ENCODE peak calls at places on chromosomes 16 and 17, in six cellular contexts. G, U, X, I, V and O are unnamed samples.

GRCh38 chr17:18859256-18859655 is 1.3 kb downstream of the PRPSAP2 start:
- DNase-seq in G (peak), U (no peak), X (no peak), I (peak), V (no peak), O (no peak)

GRCh38 chr17:58082341-58082869 is 814 bp upstream of the DYNLL2 start:
- DNase-seq in G (no peak), U (no peak), X (no peak), I (no peak), V (no peak), O (no peak)

GRCh38 chr17:3905017-3905486 is 11.2 kb downstream of the P2RX1 start:
- DNase-seq in G (no peak), U (no peak), X (peak), I (no peak), V (no peak), O (no peak)

GRCh38 chr16:77918792-77919707 is 103.3 kb upstream of the CLEC3A start:
- DNase-seq in G (no peak), U (no peak), X (no peak), I (no peak), V (no peak), O (no peak)

GRCh38 chr17:48137658-48138057 is 30.1 kb downstream of the SNX11 start:
- DNase-seq in G (no peak), U (no peak), X (no peak), I (no peak), V (no peak), O (no peak)

GRCh38 chr17:48002920-48003685 is 32.2 kb downstream of the CDK5RAP3 start:
- DNase-seq in G (no peak), U (no peak), X (no peak), I (no peak), V (no peak), O (no peak)

GRCh38 chr16:27564226-27564625 is 14.3 kb downstream of the KATNIP start:
- DNase-seq in G (no peak), U (no peak), X (no peak), I (no peak), V (no peak), O (no peak)

GRCh38 chr17:60314423-60314822 is 77.5 kb downstream of the USP32 start:
- DNase-seq in G (no peak), U (no peak), X (no peak), I (no peak), V (no peak), O (no peak)

GRCh38 chr17:40936976-40937375 is 470 bp downstream of the KRT23 start:
- DNase-seq in G (no peak), U (no peak), X (no peak), I (no peak), V (no peak), O (no peak)

GRCh38 chr16:16127469-16128116 is 95.7 kb downstream of the ABCC6 start:
- DNase-seq in G (peak), U (peak), X (peak), I (peak), V (peak), O (peak)

GRCh38 chr17:47999612-48000011 is 28.7 kb downstream of the CDK5RAP3 start:
- DNase-seq in G (no peak), U (no peak), X (no peak), I (peak), V (no peak), O (no peak)

GRCh38 chr16:3625911-3626732 is 14.7 kb upstream of the SLX4 start:
- DNase-seq in G (peak), U (no peak), X (no peak), I (no peak), V (no peak), O (no peak)

GRCh38 chr16:69564845-69565610 is 738 bp upstream of the NFAT5 start:
- DNase-seq in G (no peak), U (no peak), X (no peak), I (no peak), V (no peak), O (no peak)

GRCh38 chr16:1048442-1049112 is 24.0 kb upstream of the SSTR5 start:
- DNase-seq in G (no peak), U (peak), X (no peak), I (peak), V (no peak), O (no peak)

GRCh38 chr16:67336111-67336510 is 9.5 kb downstream of the LRRC36 start:
- DNase-seq in G (no peak), U (no peak), X (no peak), I (no peak), V (no peak), O (no peak)

GRCh38 chr16:30896890-30897730 is 696 bp downstream of the CTF1 start:
- DNase-seq in G (peak), U (peak), X (peak), I (peak), V (peak), O (peak)

GRCh38 chr17:77410470-77410869 is 269.7 kb downstream of the SEC14L1 start:
- DNase-seq in G (no peak), U (no peak), X (no peak), I (no peak), V (no peak), O (no peak)

GRCh38 chr17:55418369-55419268 is 3.0 kb downstream of the MMD start:
- DNase-seq in G (no peak), U (no peak), X (no peak), I (no peak), V (no peak), O (no peak)

GRCh38 chr17:30068465-30068864 is 48.2 kb upstream of the NSRP1 start:
- DNase-seq in G (no peak), U (no peak), X (no peak), I (no peak), V (no peak), O (no peak)

GRCh38 chr17:18314059-18314730 is 599 bp downstream of the TOP3A start:
- DNase-seq in G (no peak), U (no peak), X (no peak), I (no peak), V (peak), O (no peak)

GRCh38 chr16:1763521-1764511 is 7.5 kb downstream of the NME3 start:
- DNase-seq in G (no peak), U (no peak), X (no peak), I (no peak), V (no peak), O (no peak)

GRCh38 chr17:48100591-48101011 is 677 bp downstream of the CBX1 start:
- DNase-seq in G (peak), U (peak), X (no peak), I (peak), V (peak), O (peak)

GRCh38 chr16:12339686-12340085 is 363.2 kb downstream of the SNX29 start:
- DNase-seq in G (no peak), U (no peak), X (no peak), I (peak), V (no peak), O (no peak)

GRCh38 chr16:81645925-81646324 is 133.2 kb upstream of the PLCG2 start:
- DNase-seq in G (no peak), U (no peak), X (no peak), I (no peak), V (no peak), O (no peak)

GRCh38 chr17:13437966-13438779 is 163.6 kb downstream of the HS3ST3A1 start:
- DNase-seq in G (no peak), U (no peak), X (no peak), I (peak), V (no peak), O (no peak)

GRCh38 chr17:9273334-9274118 is 252.2 kb downstream of the NTN1 start:
- DNase-seq in G (no peak), U (peak), X (no peak), I (peak), V (no peak), O (no peak)

GRCh38 chr17:40283662-40284061 is 4.0 kb upstream of the CDC6 start:
- DNase-seq in G (no peak), U (no peak), X (no peak), I (peak), V (peak), O (no peak)

GRCh38 chr16:47777191-47777590 is 316.1 kb downstream of the PHKB start:
- DNase-seq in G (no peak), U (no peak), X (no peak), I (peak), V (peak), O (no peak)

GRCh38 chr17:8173056-8173870 is 2.9 kb downstream of the TMEM107 start:
- DNase-seq in G (peak), U (peak), X (peak), I (peak), V (peak), O (no peak)

GRCh38 chr17:3002538-3003301 is 60.7 kb downstream of the OR1D5 start:
- DNase-seq in G (no peak), U (no peak), X (peak), I (no peak), V (no peak), O (no peak)

GRCh38 chr17:73749337-73749807 is 105.1 kb upstream of the SDK2 start:
- DNase-seq in G (no peak), U (no peak), X (no peak), I (peak), V (no peak), O (no peak)

GRCh38 chr17:20191066-20191465 is 181.9 kb downstream of the SPECC1 start:
- DNase-seq in G (no peak), U (no peak), X (no peak), I (peak), V (peak), O (no peak)

GRCh38 chr17:38443356-38444026 is 15.2 kb downstream of the ARHGAP23 start:
- DNase-seq in G (no peak), U (no peak), X (no peak), I (no peak), V (no peak), O (no peak)
- TF ChIP-seq CTCF in G (no peak), U (no peak), X (no peak), I (no peak), V (no peak), O (no peak)

GRCh38 chr17:82414548-82415281 is 3.4 kb upstream of the HEXD start:
- DNase-seq in G (peak), U (peak), X (peak), I (peak), V (peak), O (peak)
- TF ChIP-seq CTCF in G (no peak), U (peak), X (peak), I (peak), V (peak), O (no peak)

GRCh38 chr16:20865420-20866126 is 34.6 kb downstream of the DCUN1D3 start:
- DNase-seq in G (peak), U (no peak), X (no peak), I (peak), V (peak), O (no peak)
- TF ChIP-seq CTCF in G (no peak), U (no peak), X (no peak), I (no peak), V (no peak), O (no peak)

DNA sequence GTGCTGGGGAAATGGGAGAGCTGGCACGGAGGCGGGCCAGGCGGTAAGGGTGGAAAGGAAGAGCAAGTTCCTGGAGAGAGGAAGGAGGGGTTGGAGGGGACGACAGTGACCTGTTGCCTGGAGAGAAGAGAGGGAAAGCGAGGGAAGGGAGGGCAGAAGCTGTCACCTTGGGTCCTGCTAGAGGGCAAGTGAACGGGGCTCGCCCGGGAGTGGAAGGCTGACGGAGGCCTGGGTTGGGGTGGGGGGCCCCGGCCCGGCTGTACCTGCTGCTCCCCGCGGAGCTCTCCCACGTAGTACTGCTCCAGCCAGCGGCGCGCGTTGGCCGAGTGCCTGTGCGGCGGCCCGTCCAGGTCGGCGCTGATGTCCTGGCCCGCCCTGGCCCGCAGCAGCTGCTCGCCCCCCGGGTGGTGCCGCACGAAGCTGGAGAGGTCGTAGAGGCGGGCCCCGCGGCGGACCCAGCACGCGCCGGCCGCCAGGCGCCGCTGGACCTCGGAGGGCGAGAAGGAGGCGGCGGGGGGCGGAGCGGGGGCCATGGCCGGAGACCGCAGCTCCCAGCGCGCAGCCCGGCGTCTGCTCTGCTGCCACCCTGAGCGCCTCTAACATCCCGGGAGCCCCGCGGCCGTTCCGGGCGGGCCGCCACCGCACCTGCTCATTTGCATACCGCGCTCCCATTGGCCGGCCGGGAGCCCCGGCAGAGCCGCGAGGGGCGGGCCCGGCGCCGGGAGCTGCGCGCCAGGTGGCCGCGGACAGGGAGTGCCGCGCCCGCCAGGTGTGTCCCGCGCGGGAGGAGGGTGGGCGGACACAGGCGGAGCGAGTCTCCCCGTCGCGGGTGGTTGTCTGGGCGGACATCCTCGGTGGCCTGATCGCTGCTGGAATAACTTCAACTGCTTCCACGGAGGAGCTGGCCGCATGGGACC is at the start of gene FA2H:
- DNase-seq in G (peak), U (peak), X (peak), I (no peak), V (peak), O (peak)
- TF ChIP-seq CTCF in G (no peak), U (peak), X (peak), I (no peak), V (peak), O (no peak)